ENCODE peak calls at places on chromosome 18, in seven cellular contexts. Y is heart right ventricle, M is fibroblast of lung, V is body of pancreas, Z is heart left ventricle, T is WERI-Rb-1, B is sigmoid colon. I is an unnamed sample.

GRCh38 chr18:77170850-77171410 is 38.3 kb upstream of the MBP start:
- DNase-seq in Z (no peak), T (peak; percentile 34), M (no peak), Y (no peak), B (no peak), V (no peak), I (no peak)

GRCh38 chr18:75036941-75037516 is 171.9 kb downstream of the PTGR3 start:
- DNase-seq in M (no peak), Y (no peak), V (no peak), Z (no peak), B (no peak), T (no peak), I (no peak)

GRCh38 chr18:13455960-13456471 is 237.5 kb downstream of the LDLRAD4 start:
- DNase-seq in V (peak; percentile 16), M (no peak), T (no peak), B (no peak), Z (no peak), Y (no peak), I (no peak)

GRCh38 chr18:54163458-54163857 is 61.0 kb downstream of the MBD2 start:
- DNase-seq in B (no peak), V (no peak), Y (no peak), T (no peak), M (no peak), Z (no peak), I (no peak)

GRCh38 chr18:54775686-54776085 is 52.6 kb upstream of the RAB27B start:
- DNase-seq in B (no peak), T (no peak), Z (no peak), M (peak; percentile 90), V (peak; percentile 70), Y (no peak), I (no peak)

GRCh38 chr18:68406761-68407160 is 308.1 kb downstream of the TMX3 start:
- DNase-seq in M (no peak), V (no peak), Z (no peak), Y (no peak), T (no peak), B (no peak), I (no peak)

GRCh38 chr18:13179566-13180113 is 38.9 kb upstream of the LDLRAD4 start:
- DNase-seq in B (no peak), T (no peak), M (no peak), Z (no peak), V (peak; percentile 36), Y (no peak), I (no peak)

GRCh38 chr18:25786778-25787177 is 303.6 kb downstream of the SS18 start:
- DNase-seq in T (no peak), B (no peak), Y (no peak), Z (no peak), V (no peak), M (peak; percentile 92), I (no peak)

GRCh38 chr18:30280861-30281470 is 761.6 kb downstream of the DSC3 start:
- DNase-seq in V (peak; percentile 6), Z (no peak), T (peak; percentile 22), Y (peak; percentile 4), M (peak; percentile 41), B (no peak), I (no peak)

GRCh38 chr18:45571714-45572113 is 43.6 kb upstream of the SLC14A2 start:
- DNase-seq in Z (no peak), V (no peak), T (no peak), M (no peak), B (no peak), Y (no peak), I (no peak)
- TF ChIP-seq CTCF in Z (no peak), V (no peak), T (peak; percentile 34), M (peak; percentile 16), B (no peak), Y (no peak), I (no peak)

DNA sequence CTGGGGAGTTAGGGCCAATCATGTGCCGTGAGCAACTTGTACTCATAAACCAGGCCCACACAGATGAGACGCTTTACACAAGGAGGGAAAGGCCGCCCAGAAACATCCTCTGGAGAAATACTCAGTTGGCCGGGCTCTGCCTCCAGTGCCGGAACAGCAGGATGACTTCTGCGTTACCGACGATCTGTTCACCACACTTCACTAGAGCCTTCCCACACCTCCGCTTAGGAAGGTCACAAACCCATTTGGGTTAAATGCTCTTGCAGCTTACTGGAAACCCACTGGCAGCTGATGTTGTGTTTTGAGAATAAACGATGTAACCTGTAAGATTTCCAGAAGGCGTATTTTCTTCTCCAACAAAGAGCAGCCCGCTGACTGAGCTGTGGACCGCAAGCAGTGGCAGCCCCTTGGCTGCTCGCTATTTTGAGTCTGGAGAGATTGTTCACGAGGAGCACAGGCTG is 44.1 kb downstream of the COLEC12 start:
- DNase-seq in Z (no peak), T (no peak), V (peak; percentile 30), B (peak; percentile 93), Y (peak; percentile 51), M (no peak), I (peak; percentile 67)
- H3K27ac ChIP-seq in Z (peak overlapping the region; percentile 79), T (peak overlapping the region; percentile 46), V (no peak overlapping the region), B (peak overlapping the region; percentile 74), Y (peak overlapping the region; percentile 78), M (peak overlapping the region; percentile 55), I (peak overlapping the region; percentile 30)

GRCh38 chr18:31447530-31448191 is at the start of gene DSG3:
- DNase-seq in Y (no peak), B (no peak), Z (no peak), V (no peak), T (no peak), M (no peak), I (no peak)
- H3K4me3 ChIP-seq in Y (no peak within 1 kb of the TSS), B (no peak within 1 kb of the TSS), Z (no peak within 1 kb of the TSS), V (no peak within 1 kb of the TSS), T (no peak within 1 kb of the TSS), M (no peak within 1 kb of the TSS), I (no peak within 1 kb of the TSS)

GRCh38 chr18:47458483-47458882 is 207.0 kb upstream of the SKOR2 start:
- DNase-seq in Y (no peak), V (no peak), M (no peak), T (no peak), B (no peak), Z (no peak), I (no peak)
- TF ChIP-seq CTCF in Y (no peak), V (no peak), M (no peak), T (no peak), B (no peak), Z (no peak), I (no peak)

DNA sequence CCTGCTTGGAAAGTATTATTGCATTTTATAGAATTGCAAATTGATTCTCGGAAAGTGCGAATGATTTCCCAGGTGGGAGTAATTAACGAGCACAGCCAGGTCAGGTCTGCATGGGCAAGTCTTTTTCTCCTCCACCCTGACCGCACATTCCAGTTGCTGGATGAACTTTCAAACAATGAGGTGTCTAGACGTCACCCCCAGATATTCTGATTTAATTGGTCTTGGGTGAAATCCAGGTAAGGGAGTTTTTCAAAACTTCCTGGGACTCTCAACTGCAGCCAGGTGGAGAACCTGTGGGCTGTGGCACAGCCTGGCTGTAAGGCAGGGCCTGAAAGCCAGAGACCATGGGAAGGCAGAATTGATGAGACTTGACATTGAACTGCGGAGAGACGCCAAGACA is 15.9 kb upstream of the RNF152 start:
- DNase-seq in Z (no peak), T (no peak), M (no peak), B (no peak), V (no peak), Y (no peak), I (no peak)
- H3K27ac ChIP-seq in Z (no peak overlapping the region), T (no peak overlapping the region), M (no peak overlapping the region), B (no peak overlapping the region), V (no peak overlapping the region), Y (no peak overlapping the region), I (no peak overlapping the region)

GRCh38 chr18:10455726-10456453 is 1.5 kb downstream of the APCDD1 start:
- DNase-seq in Y (no peak), Z (no peak), V (no peak), M (no peak), T (peak; percentile 19), B (no peak), I (no peak)

GRCh38 chr18:10453261-10453884 is 1.1 kb upstream of the APCDD1 start:
- DNase-seq in M (no peak), V (no peak), Z (no peak), T (no peak), Y (no peak), B (no peak), I (no peak)

GRCh38 chr18:10453885-10454772 is at the start of gene APCDD1:
- DNase-seq in M (peak; percentile 24), T (peak; percentile 73), V (peak; percentile 75), Z (peak; percentile 85), B (peak; percentile 86), Y (peak; percentile 67), I (peak; percentile 77)

GRCh38 chr18:10456718-10457499 is 2.5 kb downstream of the APCDD1 start:
- DNase-seq in V (no peak), Z (no peak), M (no peak), Y (no peak), T (no peak), B (no peak), I (no peak)

DNA sequence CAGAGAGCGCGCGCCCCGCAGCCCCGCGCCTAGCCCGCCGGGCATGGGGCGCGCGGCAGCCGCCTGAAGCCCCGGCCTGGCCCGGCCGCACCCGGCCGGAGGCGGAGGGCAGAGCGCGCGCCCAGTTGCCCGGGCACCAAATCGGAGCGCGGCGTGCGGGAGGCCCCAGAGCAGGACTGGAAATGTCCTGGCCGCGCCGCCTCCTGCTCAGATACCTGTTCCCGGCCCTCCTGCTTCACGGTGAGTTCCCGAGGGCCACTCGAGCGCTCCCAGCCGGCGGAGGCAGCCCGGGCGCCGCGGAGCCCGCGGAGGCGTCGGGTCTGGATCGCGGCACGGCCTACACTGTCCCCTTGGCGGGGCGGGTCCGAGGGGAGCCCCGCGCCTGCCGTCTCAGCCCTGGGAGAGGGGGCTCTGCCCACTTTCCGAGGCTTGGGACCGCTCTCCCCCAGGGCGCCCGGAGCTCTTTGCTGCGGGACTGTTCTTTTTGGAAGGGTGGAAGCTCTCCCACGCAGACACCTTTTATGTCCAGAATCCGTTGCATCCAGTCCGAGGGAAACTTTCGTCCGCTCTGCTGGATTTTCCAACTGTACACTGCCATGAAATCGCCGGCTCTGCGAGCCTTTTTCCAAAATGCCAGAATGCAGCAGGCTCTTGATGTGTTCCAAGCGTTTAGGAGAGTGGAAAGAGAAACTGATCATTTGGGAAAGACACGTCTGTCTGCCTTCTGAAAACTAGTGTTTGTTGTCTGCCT is 540 bp downstream of the APCDD1 start:
- DNase-seq in Y (no peak), M (no peak), T (peak; percentile 25), Z (peak; percentile 70), V (peak; percentile 66), B (no peak), I (no peak)
- H3K4me3 ChIP-seq in Y (peak overlapping the region; percentile 64), M (peak overlapping the region; percentile 65), T (peak overlapping the region; percentile 77), Z (peak overlapping the region; percentile 82), V (peak overlapping the region; percentile 16), B (peak overlapping the region; percentile 65), I (peak overlapping the region; percentile 68)

DNA sequence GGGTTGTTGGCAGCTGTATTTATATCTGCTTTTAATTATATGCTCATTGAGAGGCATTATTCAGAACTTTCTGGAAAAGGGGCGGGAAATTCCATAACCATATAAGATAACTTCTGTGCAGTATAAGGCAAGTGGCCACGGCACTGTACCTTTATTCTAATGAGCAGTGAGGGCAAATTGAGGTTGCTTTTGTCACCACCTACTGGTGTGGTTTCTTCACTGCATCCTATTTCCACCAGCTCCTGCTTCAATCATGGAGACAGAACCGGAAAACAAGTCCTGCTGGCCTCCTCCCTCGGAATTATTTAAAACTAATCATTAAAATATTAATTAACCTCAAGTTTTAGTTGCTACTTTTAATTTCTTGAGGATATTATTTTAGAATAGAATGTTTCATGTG is 759.4 kb downstream of the CBLN2 start:
- DNase-seq in M (no peak), T (peak; percentile 7), Z (no peak), V (no peak), Y (no peak), B (no peak), I (no peak)
- TF ChIP-seq CTCF in M (no peak), T (peak; percentile 55), Z (no peak), V (no peak), Y (no peak), B (no peak), I (no peak)

GRCh38 chr18:48929212-48929612 is 21.6 kb downstream of the SMAD7 start:
- DNase-seq in M (peak; percentile 59), V (no peak), Z (no peak), T (no peak), Y (no peak), B (no peak), I (no peak)
- H3K27ac ChIP-seq in M (peak overlapping the region; percentile 79), V (peak overlapping the region; percentile 91), Z (peak overlapping the region; percentile 85), T (no peak overlapping the region), Y (peak overlapping the region; percentile 70), B (peak overlapping the region; percentile 88), I (peak overlapping the region; percentile 36)

I was measured in psoas muscle.